ENCODE peak calls at places on chromosomes 1 and 21, in four cellular contexts. W, V, G and I are unnamed samples.

GRCh38 chr1:91781371-91781825 is 104.6 kb downstream of the TGFBR3 start:
- DNase-seq in W (peak; percentile 91), G (no peak), V (peak; percentile 89), I (no peak)

GRCh38 chr1:96234299-96234698 is 487.3 kb upstream of the PTBP2 start:
- DNase-seq in W (no peak), V (peak; percentile 28), G (no peak), I (no peak)

GRCh38 chr1:223429313-223429731 is 36.1 kb downstream of the CCDC185 start:
- DNase-seq in G (no peak), V (peak; percentile 47), W (no peak), I (no peak)

GRCh38 chr21:32413697-32414578 is 1.4 kb downstream of the EVA1C start:
- DNase-seq in V (peak; percentile 15), W (peak; percentile 29), G (no peak), I (no peak)

GRCh38 chr1:232291681-232292080 is 338.3 kb downstream of the SIPA1L2 start:
- DNase-seq in G (no peak), W (no peak), V (no peak), I (no peak)

GRCh38 chr1:15410884-15411245 is 1.2 kb downstream of the EFHD2 start:
- DNase-seq in G (no peak), W (no peak), V (no peak), I (no peak)

GRCh38 chr1:85448358-85448757 is 16.6 kb downstream of the DDAH1 start:
- DNase-seq in W (peak; percentile 81), V (peak; percentile 78), G (no peak), I (peak; percentile 67)

GRCh38 chr1:167450843-167451242 is 67.5 kb downstream of the CD247 start:
- DNase-seq in V (no peak), W (no peak), G (no peak), I (no peak)

GRCh38 chr1:7783178-7783711 is 846 bp upstream of the PER3 start:
- DNase-seq in G (no peak), V (peak; percentile 78), W (peak; percentile 28), I (peak; percentile 54)

GRCh38 chr1:230108580-230108979 is 41.5 kb downstream of the GALNT2 start:
- DNase-seq in W (no peak), V (no peak), G (no peak), I (no peak)

GRCh38 chr1:201309420-201309819 is 26.1 kb downstream of the PKP1 start:
- DNase-seq in W (no peak), G (no peak), V (peak; percentile 45), I (peak; percentile 24)

GRCh38 chr1:153717330-153717729 is 10.5 kb upstream of the INTS3 start:
- DNase-seq in G (no peak), W (no peak), V (no peak), I (no peak)

GRCh38 chr1:44660176-44660575 is 14.1 kb downstream of the TMEM53 start:
- DNase-seq in G (no peak), W (no peak), V (no peak), I (peak; percentile 71)

GRCh38 chr1:45913183-45913924 is 109.9 kb downstream of the MAST2 start:
- DNase-seq in V (peak; percentile 95), G (no peak), W (peak; percentile 95), I (peak; percentile 99)

GRCh38 chr1:171389176-171389575 is 75.2 kb downstream of the FMO4 start:
- DNase-seq in W (no peak), G (no peak), V (peak; percentile 79), I (no peak)

GRCh38 chr1:231930257-231930947 is 303.8 kb downstream of the DISC1 start:
- DNase-seq in G (no peak), V (no peak), W (no peak), I (no peak)

GRCh38 chr1:150548632-150549495 is at the start of gene ADAMTSL4:
- DNase-seq in G (no peak), V (peak; percentile 82), W (no peak), I (peak; percentile 75)

GRCh38 chr1:5830771-5831599 is 161.2 kb downstream of the NPHP4 start:
- DNase-seq in G (no peak), W (no peak), V (no peak), I (no peak)

GRCh38 chr1:239678181-239678580 is 291.8 kb downstream of the CHRM3 start:
- DNase-seq in G (no peak), W (no peak), V (no peak), I (no peak)

GRCh38 chr1:46210561-46210960 is 7.4 kb downstream of the LURAP1 start:
- DNase-seq in V (no peak), W (no peak), G (no peak), I (no peak)

GRCh38 chr1:94326329-94326728 is 88.9 kb upstream of the ARHGAP29 start:
- DNase-seq in W (no peak), V (peak; percentile 37), G (no peak), I (peak; percentile 43)

GRCh38 chr21:29349702-29350101 is 51.0 kb downstream of the BACH1 start:
- DNase-seq in W (no peak), G (no peak), V (no peak), I (no peak)

GRCh38 chr1:28343405-28343804 is 14.6 kb downstream of the MED18 start:
- DNase-seq in V (peak; percentile 83), G (no peak), W (no peak), I (no peak)

GRCh38 chr1:182718311-182718710 is 33.9 kb upstream of the RGS8 start:
- DNase-seq in W (no peak), V (no peak), G (no peak), I (peak; percentile 15)

GRCh38 chr1:78716186-78716585 is 66.6 kb downstream of the IFI44 start:
- DNase-seq in W (peak; percentile 47), V (peak; percentile 82), G (no peak), I (peak; percentile 74)

GRCh38 chr1:232682248-232682647 is 52.3 kb upstream of the SIPA1L2 start:
- DNase-seq in W (no peak), V (no peak), G (no peak), I (no peak)